ENCODE peak calls at places on chromosome 5, in six cellular contexts. Z, Q, W, C, M and R are unnamed samples. For H3K27me3, the result is how much of the 10 kb centered on the place peaks cover.

GRCh38 chr5:154038604-154039457 is at the start of the genes FAM114A2 and MFAP3:
- DNase-seq in Z (peak), Q (peak), W (peak), C (peak), M (peak), R (peak)

GRCh38 chr5:157744055-157745011 is 821 bp downstream of the LSM11 start:
- DNase-seq in Z (no peak), Q (no peak), W (no peak), C (no peak), M (peak), R (peak)

GRCh38 chr5:172444110-172444510 is 10.2 kb downstream of the SH3PXD2B start:
- DNase-seq in Z (no peak), Q (peak), W (no peak), C (no peak), M (peak), R (peak)

GRCh38 chr5:135386886-135387628 is 12.0 kb downstream of the MACROH2A1 start:
- DNase-seq in Z (no peak), Q (no peak), W (peak), C (no peak), M (peak), R (peak)

GRCh38 chr5:173672891-173673290 is 56.4 kb upstream of the BOD1 start:
- DNase-seq in Z (no peak), Q (no peak), W (no peak), C (no peak), M (no peak), R (no peak)

GRCh38 chr5:37740331-37741066 is 99.3 kb downstream of the GDNF start:
- DNase-seq in Z (no peak), Q (no peak), W (no peak), C (no peak), M (peak), R (no peak)

GRCh38 chr5:72499730-72500129 is 7.5 kb downstream of the ZNF366 start:
- DNase-seq in Z (no peak), Q (peak), W (no peak), C (no peak), M (no peak), R (no peak)

GRCh38 chr5:395921-396714 is 46.9 kb upstream of the EXOC3 start:
- DNase-seq in Z (no peak), Q (no peak), W (no peak), C (no peak), M (no peak), R (no peak)

GRCh38 chr5:41843456-41844112 is 26.6 kb downstream of the OXCT1 start:
- DNase-seq in Z (no peak), Q (peak), W (no peak), C (no peak), M (peak), R (peak)

GRCh38 chr5:137070521-137070920 is 428.6 kb downstream of the SPOCK1 start:
- DNase-seq in Z (no peak), Q (no peak), W (no peak), C (no peak), M (no peak), R (no peak)

GRCh38 chr5:125376059-125376641 is 629.7 kb upstream of the ZNF608 start:
- DNase-seq in Z (no peak), Q (peak), W (no peak), C (no peak), M (peak), R (no peak)

GRCh38 chr5:131983244-131983771 is 28.1 kb downstream of the ACSL6 start:
- DNase-seq in Z (no peak), Q (no peak), W (no peak), C (no peak), M (no peak), R (no peak)

GRCh38 chr5:89458330-89458656 is 575.3 kb upstream of the MEF2C start:
- DNase-seq in Z (no peak), Q (no peak), W (no peak), C (no peak), M (no peak), R (no peak)

GRCh38 chr5:143235423-143235822 is 168.1 kb downstream of the NR3C1 start:
- DNase-seq in Z (no peak), Q (no peak), W (no peak), C (no peak), M (peak), R (no peak)

GRCh38 chr5:178839319-178839704 is 20.4 kb upstream of the ZNF354B start:
- DNase-seq in Z (peak), Q (no peak), W (peak), C (no peak), M (no peak), R (peak)

GRCh38 chr5:88092358-88092757 is 176.3 kb downstream of the TMEM161B start:
- DNase-seq in Z (no peak), Q (no peak), W (no peak), C (no peak), M (no peak), R (no peak)

GRCh38 chr5:109964136-109964535 is 274.4 kb downstream of the MAN2A1 start:
- DNase-seq in Z (no peak), Q (no peak), W (no peak), C (no peak), M (no peak), R (no peak)

GRCh38 chr5:142904421-142904820 is 134.2 kb downstream of the ARHGAP26 start:
- DNase-seq in Z (no peak), Q (no peak), W (no peak), C (no peak), M (no peak), R (peak)

GRCh38 chr5:90876366-90876765 is 317.8 kb downstream of the ADGRV1 start:
- DNase-seq in Z (no peak), Q (no peak), W (no peak), C (no peak), M (no peak), R (no peak)

GRCh38 chr5:81288021-81288433 is 13.4 kb upstream of the ZCCHC9 start:
- DNase-seq in Z (no peak), Q (no peak), W (no peak), C (no peak), M (no peak), R (no peak)

GRCh38 chr5:69217154-69217731 is 17.4 kb upstream of the CDK7 start:
- DNase-seq in Z (no peak), Q (peak), W (no peak), C (peak), M (no peak), R (no peak)

GRCh38 chr5:61440596-61440995 is 108.5 kb downstream of the ZSWIM6 start:
- DNase-seq in Z (no peak), Q (no peak), W (no peak), C (no peak), M (no peak), R (no peak)

GRCh38 chr5:15794117-15794985 is 294.4 kb downstream of the FBXL7 start:
- DNase-seq in Z (no peak), Q (no peak), W (no peak), C (no peak), M (peak), R (no peak)

GRCh38 chr5:178965465-178966055 is 24.6 kb downstream of the ZNF454 start:
- DNase-seq in Z (no peak), Q (no peak), W (no peak), C (no peak), M (no peak), R (no peak)

GRCh38 chr5:111223790-111224560 is at the start of gene CAMK4:
- DNase-seq in Z (peak), Q (peak), W (peak), C (peak), M (peak), R (peak)

GRCh38 chr5:11797132-11797531 is 107.1 kb downstream of the CTNND2 start:
- DNase-seq in Z (no peak), Q (no peak), W (no peak), C (no peak), M (no peak), R (peak)

GRCh38 chr5:73448451-73449136 is at the start of gene FOXD1:
- DNase-seq in Z (no peak), Q (peak), W (no peak), C (peak), M (peak), R (peak)

GRCh38 chr5:34584165-34584564 is 72.0 kb upstream of the RAI14 start:
- DNase-seq in Z (no peak), Q (no peak), W (no peak), C (no peak), M (no peak), R (no peak)

GRCh38 chr5:141845371-141845821 is 32.8 kb downstream of the PCDH1 start:
- DNase-seq in Z (no peak), Q (no peak), W (no peak), C (no peak), M (no peak), R (peak)

GRCh38 chr5:78157001-78157400 is 137.5 kb downstream of the AP3B1 start:
- DNase-seq in Z (no peak), Q (no peak), W (no peak), C (no peak), M (peak), R (no peak)

GRCh38 chr5:78547731-78548189 is 100.8 kb downstream of the LHFPL2 start:
- DNase-seq in Z (peak), Q (peak), W (no peak), C (peak), M (peak), R (no peak)

GRCh38 chr5:37847978-37848425 is 8.2 kb upstream of the GDNF start:
- DNase-seq in Z (no peak), Q (no peak), W (no peak), C (no peak), M (peak), R (peak)

GRCh38 chr5:122091942-122092600 is 14.0 kb upstream of the LOX start:
- DNase-seq in Z (no peak), Q (no peak), W (no peak), C (no peak), M (peak), R (no peak)

GRCh38 chr5:127275641-127276193 is 14.9 kb upstream of the MEGF10 start:
- DNase-seq in Z (no peak), Q (no peak), W (no peak), C (no peak), M (no peak), R (peak)

GRCh38 chr5:127281609-127282008 is 9.0 kb upstream of the MEGF10 start:
- DNase-seq in Z (no peak), Q (no peak), W (no peak), C (no peak), M (no peak), R (no peak)

DNA sequence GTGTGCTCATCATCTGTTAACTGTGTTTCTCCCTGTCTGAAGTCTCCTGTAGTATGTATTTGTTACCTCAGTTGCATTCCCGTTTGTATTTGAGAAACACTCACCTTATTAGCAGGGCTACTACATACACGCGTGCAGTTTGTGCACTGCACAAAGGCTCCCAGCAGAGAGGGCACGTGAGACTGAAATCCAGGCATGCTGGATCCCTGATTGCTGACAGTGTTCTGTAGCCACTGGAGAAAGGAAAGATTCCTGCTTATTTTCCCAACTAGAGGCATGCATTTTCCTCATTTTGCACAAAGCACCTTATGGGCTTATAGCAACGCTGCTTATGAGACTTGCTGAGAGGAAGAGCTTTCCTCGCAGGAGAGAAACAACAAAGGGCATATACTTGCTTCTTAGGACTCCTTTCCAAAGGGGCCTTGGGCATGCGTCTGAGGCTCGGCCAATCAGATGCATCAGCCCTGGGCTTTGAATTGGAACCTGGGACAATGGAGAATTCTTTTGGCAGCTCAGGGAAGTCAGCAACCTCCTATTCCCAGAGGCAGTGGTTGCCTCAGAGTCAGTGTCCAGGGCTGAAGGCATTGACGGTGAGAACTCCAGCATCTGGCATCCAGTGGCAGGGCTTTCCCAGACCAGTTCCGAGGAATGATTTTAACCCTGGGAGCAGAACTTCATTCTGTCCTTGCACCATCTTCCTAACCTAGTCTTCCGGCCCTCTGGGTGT is 9.9 kb upstream of the MEGF10 start:
- DNase-seq in Z (peak), Q (no peak), W (no peak), C (no peak), M (no peak), R (no peak)
- H3K27me3 ChIP-seq in Z (under half), Q (under half), W (under half), C (under half), M (half or more), R (under half)

DNA sequence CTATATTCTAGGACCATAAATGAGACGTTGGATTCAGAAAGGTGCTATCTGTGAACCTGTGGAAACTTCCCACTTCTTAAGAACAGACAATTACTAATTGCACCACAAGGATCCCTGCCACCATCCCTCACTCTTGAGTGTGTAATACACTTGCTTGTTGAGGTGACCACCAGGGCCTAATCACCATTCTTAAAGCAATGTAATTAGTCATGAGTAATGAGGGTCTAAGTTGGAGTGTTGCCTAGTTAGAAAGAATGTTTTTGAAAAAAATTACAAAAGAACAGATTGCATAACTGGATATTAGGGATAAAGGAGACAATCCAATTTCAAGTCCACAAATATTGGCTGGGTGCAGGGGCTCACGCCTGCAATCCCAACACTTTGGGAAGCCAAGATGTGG is 56.9 kb upstream of the TRIO start:
- DNase-seq in Z (no peak), Q (no peak), W (no peak), C (no peak), M (no peak), R (no peak)
- H3K27me3 ChIP-seq in Z (under half), Q (under half), W (under half), C (under half), M (under half), R (under half)

GRCh38 chr5:159917919-159918487 is 1.7 kb downstream of the ADRA1B start:
- DNase-seq in Z (no peak), Q (no peak), W (no peak), C (no peak), M (no peak), R (no peak)
- H3K27me3 ChIP-seq in Z (under half), Q (under half), W (under half), C (under half), M (half or more), R (under half)

GRCh38 chr5:127210082-127210481 is 80.5 kb upstream of the MEGF10 start:
- DNase-seq in Z (no peak), Q (no peak), W (no peak), C (no peak), M (no peak), R (no peak)

GRCh38 chr5:127216143-127216542 is 74.5 kb upstream of the MEGF10 start:
- DNase-seq in Z (no peak), Q (no peak), W (no peak), C (no peak), M (no peak), R (no peak)

GRCh38 chr5:127216906-127217675 is 73.5 kb upstream of the MEGF10 start:
- DNase-seq in Z (no peak), Q (no peak), W (no peak), C (no peak), M (no peak), R (peak)

GRCh38 chr5:127213231-127213630 is 77.4 kb upstream of the MEGF10 start:
- DNase-seq in Z (no peak), Q (no peak), W (no peak), C (no peak), M (no peak), R (no peak)
- H3K27me3 ChIP-seq in Z (under half), Q (under half), W (under half), C (under half), M (under half), R (under half)

GRCh38 chr5:107675201-107675600 is 4.5 kb upstream of the EFNA5 start:
- DNase-seq in Z (no peak), Q (no peak), W (no peak), C (no peak), M (no peak), R (no peak)

GRCh38 chr5:107674655-107675054 is 3.9 kb upstream of the EFNA5 start:
- DNase-seq in Z (no peak), Q (no peak), W (no peak), C (no peak), M (no peak), R (no peak)

GRCh38 chr5:107672212-107673105 is 1.7 kb upstream of the EFNA5 start:
- DNase-seq in Z (peak), Q (peak), W (peak), C (peak), M (peak), R (peak)

GRCh38 chr5:107673106-107673367 is 2.3 kb upstream of the EFNA5 start:
- DNase-seq in Z (no peak), Q (no peak), W (no peak), C (no peak), M (no peak), R (no peak)

DNA sequence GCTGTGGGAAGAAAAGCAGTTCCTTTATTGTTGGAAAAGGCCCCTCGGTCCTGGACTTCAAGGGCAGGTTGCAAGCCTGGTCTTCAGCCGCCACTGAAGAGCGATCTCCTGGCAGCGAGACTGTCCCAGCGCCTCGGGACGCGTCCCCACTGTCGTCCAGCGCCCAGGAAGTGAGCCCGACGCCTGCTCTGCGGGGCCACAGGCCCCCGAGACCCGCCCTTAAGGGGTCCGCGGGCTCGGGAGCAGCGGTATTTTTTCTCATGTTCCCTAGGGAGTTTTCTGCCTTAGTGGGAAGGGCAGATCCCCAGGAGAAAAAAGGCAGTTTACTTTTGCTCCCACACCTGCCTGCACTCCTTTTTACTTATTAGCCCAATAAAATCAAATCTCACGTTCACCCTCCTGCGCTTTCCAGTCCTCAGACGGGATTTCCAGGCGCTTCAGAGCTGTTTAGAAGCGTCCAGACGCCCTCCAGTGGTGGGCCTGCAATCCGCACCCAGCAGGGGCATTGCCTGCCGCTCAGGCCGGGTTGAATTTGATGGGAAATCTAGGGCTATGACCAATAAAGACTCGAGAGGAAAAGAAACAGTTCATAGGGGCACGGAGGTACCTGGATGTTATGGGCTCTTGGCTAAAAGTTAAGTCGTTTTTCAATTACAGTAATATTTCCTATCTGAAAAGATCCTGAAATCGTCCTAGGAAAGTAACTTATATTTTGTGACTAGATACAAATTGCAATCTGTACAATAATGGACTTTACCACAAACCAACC is 2.8 kb upstream of the EFNA5 start:
- DNase-seq in Z (peak), Q (peak), W (peak), C (peak), M (peak), R (peak)
- H3K27me3 ChIP-seq in Z (under half), Q (under half), W (under half), C (under half), M (under half), R (under half)

GRCh38 chr5:176628406-176629228 is 1.7 kb downstream of the SNCB start:
- DNase-seq in Z (no peak), Q (no peak), W (no peak), C (no peak), M (no peak), R (no peak)
- H3K27me3 ChIP-seq in Z (under half), Q (under half), W (under half), C (half or more), M (half or more), R (under half)